ENCODE peak calls at places on chromosomes 2 and 18, in seven cellular contexts. One of them, this sample, is unnamed.

GRCh38 chr18:45361148-45361851 is 254.0 kb upstream of the SLC14A2 start:
- DNase-seq in GM23248: peak; percentile 81
- DNase-seq in OCI-LY7: no peak
- DNase-seq in Caco-2: no peak
- DNase-seq in IMR-90: no peak
- DNase-seq in mesendoderm: no peak
- DNase-seq in psoas muscle: peak; percentile 28
- DNase-seq in this sample: no peak

GRCh38 chr18:79317718-79318117 is 78.0 kb upstream of the NFATC1 start:
- DNase-seq in GM23248: no peak
- DNase-seq in OCI-LY7: no peak
- DNase-seq in Caco-2: no peak
- DNase-seq in IMR-90: no peak
- DNase-seq in mesendoderm: peak; percentile 34
- DNase-seq in psoas muscle: no peak
- DNase-seq in this sample: no peak

GRCh38 chr18:79321625-79322024 is 74.1 kb upstream of the NFATC1 start:
- DNase-seq in GM23248: peak; percentile 65
- DNase-seq in OCI-LY7: no peak
- DNase-seq in Caco-2: no peak
- DNase-seq in IMR-90: peak; percentile 44
- DNase-seq in mesendoderm: no peak
- DNase-seq in psoas muscle: no peak
- DNase-seq in this sample: no peak

GRCh38 chr18:54162431-54162830 is 62.0 kb downstream of the MBD2 start:
- DNase-seq in GM23248: peak; percentile 87
- DNase-seq in OCI-LY7: no peak
- DNase-seq in Caco-2: no peak
- DNase-seq in IMR-90: peak; percentile 78
- DNase-seq in mesendoderm: no peak
- DNase-seq in psoas muscle: no peak
- DNase-seq in this sample: no peak

GRCh38 chr2:132446460-132446859 is 29.9 kb downstream of the GPR39 start:
- DNase-seq in GM23248: no peak
- DNase-seq in OCI-LY7: no peak
- DNase-seq in Caco-2: no peak
- DNase-seq in IMR-90: no peak
- DNase-seq in mesendoderm: no peak
- DNase-seq in psoas muscle: no peak
- DNase-seq in this sample: no peak

GRCh38 chr2:241316825-241317224 is 1.1 kb downstream of the SEPTIN2 start:
- DNase-seq in GM23248: peak; percentile 23
- DNase-seq in OCI-LY7: no peak
- DNase-seq in Caco-2: no peak
- DNase-seq in IMR-90: no peak
- DNase-seq in mesendoderm: no peak
- DNase-seq in psoas muscle: no peak
- DNase-seq in this sample: no peak

GRCh38 chr2:112821142-112821541 is 15.4 kb downstream of the IL1B start:
- DNase-seq in GM23248: no peak
- DNase-seq in OCI-LY7: no peak
- DNase-seq in Caco-2: no peak
- DNase-seq in IMR-90: no peak
- DNase-seq in mesendoderm: no peak
- DNase-seq in psoas muscle: no peak
- DNase-seq in this sample: no peak

GRCh38 chr2:69779258-69779989 is 37.5 kb downstream of the ANXA4 start:
- DNase-seq in GM23248: peak; percentile 37
- DNase-seq in OCI-LY7: no peak
- DNase-seq in Caco-2: peak; percentile 48
- DNase-seq in IMR-90: peak; percentile 25
- DNase-seq in mesendoderm: peak; percentile 31
- DNase-seq in psoas muscle: no peak
- DNase-seq in this sample: no peak

GRCh38 chr2:240429872-240430491 is 5.5 kb upstream of the GPC1 start:
- DNase-seq in GM23248: no peak
- DNase-seq in OCI-LY7: no peak
- DNase-seq in Caco-2: peak; percentile 54
- DNase-seq in IMR-90: no peak
- DNase-seq in mesendoderm: no peak
- DNase-seq in psoas muscle: no peak
- DNase-seq in this sample: no peak

GRCh38 chr2:86695053-86695691 is 24.9 kb upstream of the RMND5A start:
- DNase-seq in GM23248: peak; percentile 11
- DNase-seq in OCI-LY7: no peak
- DNase-seq in Caco-2: peak; percentile 57
- DNase-seq in IMR-90: peak; percentile 10
- DNase-seq in mesendoderm: peak; percentile 31
- DNase-seq in psoas muscle: no peak
- DNase-seq in this sample: no peak

GRCh38 chr2:28668106-28668814 is 83.4 kb upstream of the PPP1CB start:
- DNase-seq in GM23248: no peak
- DNase-seq in OCI-LY7: no peak
- DNase-seq in Caco-2: no peak
- DNase-seq in IMR-90: no peak
- DNase-seq in mesendoderm: no peak
- DNase-seq in psoas muscle: no peak
- DNase-seq in this sample: no peak

GRCh38 chr2:227717687-227718567 is at the start of gene SLC19A3:
- DNase-seq in GM23248: peak; percentile 85
- DNase-seq in OCI-LY7: no peak
- DNase-seq in Caco-2: peak; percentile 87
- DNase-seq in IMR-90: peak; percentile 50
- DNase-seq in mesendoderm: peak; percentile 86
- DNase-seq in psoas muscle: peak; percentile 89
- DNase-seq in this sample: no peak

GRCh38 chr2:120289221-120289906 is 36.7 kb downstream of the RALB start:
- DNase-seq in GM23248: peak; percentile 60
- DNase-seq in OCI-LY7: no peak
- DNase-seq in Caco-2: no peak
- DNase-seq in IMR-90: no peak
- DNase-seq in mesendoderm: peak; percentile 53
- DNase-seq in psoas muscle: no peak
- DNase-seq in this sample: no peak

GRCh38 chr18:26941608-26942007 is 76.1 kb upstream of the AQP4 start:
- DNase-seq in GM23248: no peak
- DNase-seq in OCI-LY7: no peak
- DNase-seq in Caco-2: no peak
- DNase-seq in IMR-90: no peak
- DNase-seq in mesendoderm: no peak
- DNase-seq in psoas muscle: no peak
- DNase-seq in this sample: no peak

GRCh38 chr2:29349316-29350030 is 234.3 kb downstream of the CLIP4 start:
- DNase-seq in GM23248: no peak
- DNase-seq in OCI-LY7: no peak
- DNase-seq in Caco-2: no peak
- DNase-seq in IMR-90: no peak
- DNase-seq in mesendoderm: no peak
- DNase-seq in psoas muscle: no peak
- DNase-seq in this sample: no peak

GRCh38 chr2:88739985-88740600 is 48.6 kb downstream of the RPIA start:
- DNase-seq in GM23248: peak; percentile 65
- DNase-seq in OCI-LY7: peak; percentile 88
- DNase-seq in Caco-2: peak; percentile 75
- DNase-seq in IMR-90: peak; percentile 72
- DNase-seq in mesendoderm: peak; percentile 85
- DNase-seq in psoas muscle: peak; percentile 50
- DNase-seq in this sample: peak; percentile 76

GRCh38 chr2:73852020-73852419 is 23.3 kb downstream of the STAMBP start:
- DNase-seq in GM23248: peak; percentile 81
- DNase-seq in OCI-LY7: no peak
- DNase-seq in Caco-2: no peak
- DNase-seq in IMR-90: peak; percentile 90
- DNase-seq in mesendoderm: no peak
- DNase-seq in psoas muscle: no peak
- DNase-seq in this sample: no peak

GRCh38 chr2:37934591-37935513 is 9.8 kb downstream of the RMDN2 start:
- DNase-seq in GM23248: no peak
- DNase-seq in OCI-LY7: peak; percentile 73
- DNase-seq in Caco-2: no peak
- DNase-seq in IMR-90: no peak
- DNase-seq in mesendoderm: no peak
- DNase-seq in psoas muscle: no peak
- DNase-seq in this sample: no peak

GRCh38 chr2:156476516-156477206 is 40.5 kb downstream of the GPD2 start:
- DNase-seq in GM23248: peak; percentile 73
- DNase-seq in OCI-LY7: no peak
- DNase-seq in Caco-2: no peak
- DNase-seq in IMR-90: peak; percentile 74
- DNase-seq in mesendoderm: no peak
- DNase-seq in psoas muscle: no peak
- DNase-seq in this sample: no peak

GRCh38 chr18:7980661-7981060 is 413.5 kb downstream of the PTPRM start:
- DNase-seq in GM23248: no peak
- DNase-seq in OCI-LY7: no peak
- DNase-seq in Caco-2: no peak
- DNase-seq in IMR-90: no peak
- DNase-seq in mesendoderm: no peak
- DNase-seq in psoas muscle: no peak
- DNase-seq in this sample: no peak

GRCh38 chr2:65043001-65043400 is 13.2 kb upstream of the CEP68 start:
- DNase-seq in GM23248: no peak
- DNase-seq in OCI-LY7: no peak
- DNase-seq in Caco-2: no peak
- DNase-seq in IMR-90: no peak
- DNase-seq in mesendoderm: no peak
- DNase-seq in psoas muscle: no peak
- DNase-seq in this sample: no peak
- H3K4me1 ChIP-seq in GM23248: no peaks in the 10 kb centered on the region
- H3K4me1 ChIP-seq in OCI-LY7: peaks cover 9% of the 10 kb centered on the region
- H3K4me1 ChIP-seq in Caco-2: no peaks in the 10 kb centered on the region
- H3K4me1 ChIP-seq in IMR-90: no peaks in the 10 kb centered on the region
- H3K4me1 ChIP-seq in mesendoderm: no peaks in the 10 kb centered on the region
- H3K4me1 ChIP-seq in psoas muscle: peaks cover 8% of the 10 kb centered on the region
- H3K4me1 ChIP-seq in this sample: peaks cover 6% of the 10 kb centered on the region

GRCh38 chr2:238285653-238286082 is 2.7 kb downstream of the PER2 start:
- DNase-seq in GM23248: peak; percentile 98
- DNase-seq in OCI-LY7: no peak
- DNase-seq in Caco-2: peak; percentile 82
- DNase-seq in IMR-90: peak; percentile 94
- DNase-seq in mesendoderm: peak; percentile 94
- DNase-seq in psoas muscle: peak; percentile 79
- DNase-seq in this sample: no peak
- H3K4me1 ChIP-seq in GM23248: peaks cover 23% of the 10 kb centered on the region
- H3K4me1 ChIP-seq in OCI-LY7: peaks cover 36% of the 10 kb centered on the region
- H3K4me1 ChIP-seq in Caco-2: peaks cover 33% of the 10 kb centered on the region
- H3K4me1 ChIP-seq in IMR-90: peaks cover 23% of the 10 kb centered on the region
- H3K4me1 ChIP-seq in mesendoderm: peaks cover 14% of the 10 kb centered on the region
- H3K4me1 ChIP-seq in psoas muscle: peaks cover 46% of the 10 kb centered on the region
- H3K4me1 ChIP-seq in this sample: peaks cover 42% of the 10 kb centered on the region

DNA sequence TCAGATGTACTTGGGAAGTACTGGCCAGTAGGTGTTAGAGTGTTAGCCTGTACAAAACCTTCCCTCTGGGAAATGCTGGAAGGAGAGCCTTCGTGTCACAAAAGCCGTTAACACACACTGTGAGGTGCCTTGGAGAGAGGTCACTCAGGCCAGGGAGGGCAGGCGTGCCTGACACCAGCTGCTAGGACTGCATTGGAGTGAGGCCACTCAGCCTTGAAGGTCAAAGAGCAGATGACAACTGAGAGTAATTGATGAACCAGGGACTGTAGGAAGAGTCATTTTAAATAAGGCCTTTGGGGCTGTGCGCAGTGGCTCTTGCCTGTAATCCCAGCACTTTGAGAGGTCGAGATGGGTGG is 45.4 kb downstream of the ASAP2 start:
- DNase-seq in GM23248: no peak
- DNase-seq in OCI-LY7: no peak
- DNase-seq in Caco-2: peak; percentile 69
- DNase-seq in IMR-90: no peak
- DNase-seq in mesendoderm: no peak
- DNase-seq in psoas muscle: no peak
- DNase-seq in this sample: no peak
- H3K4me1 ChIP-seq in GM23248: peaks cover 70% of the 10 kb centered on the region
- H3K4me1 ChIP-seq in OCI-LY7: no peaks in the 10 kb centered on the region
- H3K4me1 ChIP-seq in Caco-2: peaks cover 27% of the 10 kb centered on the region
- H3K4me1 ChIP-seq in IMR-90: peaks cover 46% of the 10 kb centered on the region
- H3K4me1 ChIP-seq in mesendoderm: no peaks in the 10 kb centered on the region
- H3K4me1 ChIP-seq in psoas muscle: peaks cover 16% of the 10 kb centered on the region
- H3K4me1 ChIP-seq in this sample: no peaks in the 10 kb centered on the region

GRCh38 chr2:84836215-84836614 is 44.7 kb downstream of the TRABD2A start:
- DNase-seq in GM23248: no peak
- DNase-seq in OCI-LY7: no peak
- DNase-seq in Caco-2: no peak
- DNase-seq in IMR-90: no peak
- DNase-seq in mesendoderm: no peak
- DNase-seq in psoas muscle: no peak
- DNase-seq in this sample: no peak
- H3K4me1 ChIP-seq in GM23248: peaks cover 25% of the 10 kb centered on the region
- H3K4me1 ChIP-seq in OCI-LY7: peaks cover 11% of the 10 kb centered on the region
- H3K4me1 ChIP-seq in Caco-2: no peaks in the 10 kb centered on the region
- H3K4me1 ChIP-seq in IMR-90: peaks cover 20% of the 10 kb centered on the region
- H3K4me1 ChIP-seq in mesendoderm: peaks cover 6% of the 10 kb centered on the region
- H3K4me1 ChIP-seq in psoas muscle: no peaks in the 10 kb centered on the region
- H3K4me1 ChIP-seq in this sample: no peaks in the 10 kb centered on the region

GRCh38 chr2:111156529-111156928 is 35.8 kb downstream of the BCL2L11 start:
- DNase-seq in GM23248: no peak
- DNase-seq in OCI-LY7: no peak
- DNase-seq in Caco-2: no peak
- DNase-seq in IMR-90: no peak
- DNase-seq in mesendoderm: no peak
- DNase-seq in psoas muscle: no peak
- DNase-seq in this sample: no peak
- H3K4me1 ChIP-seq in GM23248: peaks cover 24% of the 10 kb centered on the region
- H3K4me1 ChIP-seq in OCI-LY7: peaks cover 50% of the 10 kb centered on the region
- H3K4me1 ChIP-seq in Caco-2: no peaks in the 10 kb centered on the region
- H3K4me1 ChIP-seq in IMR-90: peaks cover 10% of the 10 kb centered on the region
- H3K4me1 ChIP-seq in mesendoderm: no peaks in the 10 kb centered on the region
- H3K4me1 ChIP-seq in psoas muscle: peaks cover 27% of the 10 kb centered on the region
- H3K4me1 ChIP-seq in this sample: peaks cover 8% of the 10 kb centered on the region

This sample was measured in DND-41.